ENCODE peak calls at places on chromosomes 1 and 21, in ten cellular contexts. G is NCI-H2081; W is HEK293T; Q is HTR-8/SVneo; D is NCI-H82; C is T-cell; R is neural crest cell; B is effector memory CD4-positive, alpha-beta T cell; P is naive thymus-derived CD8-positive, alpha-beta T cell; U is activated CD8-positive, alpha-beta memory T cell treated with anti-CD3 and anti-CD28 coated beads for 24 hours. N is an unnamed sample.

GRCh38 chr1:63703661-63704060 is 70.2 kb upstream of the ROR1 start:
- DNase-seq in C (no peak), W (no peak), Q (no peak), D (peak; percentile 10), B (no peak), G (peak; percentile 74), R (no peak), P (no peak), U (no peak), N (no peak)

GRCh38 chr1:67970088-67970487 is 80.3 kb downstream of the DIRAS3 start:
- DNase-seq in W (no peak), C (no peak), Q (no peak), D (no peak), B (no peak), U (no peak), R (no peak), P (no peak), G (no peak), N (no peak)

GRCh38 chr1:68013351-68013750 is 37.1 kb downstream of the DIRAS3 start:
- DNase-seq in B (no peak), W (no peak), P (no peak), C (no peak), R (no peak), D (no peak), U (no peak), Q (no peak), G (no peak), N (no peak)

GRCh38 chr1:19164274-19165015 is 45.6 kb downstream of the UBR4 start:
- DNase-seq in R (no peak), G (no peak), W (no peak), P (no peak), U (no peak), Q (no peak), C (no peak), D (no peak), B (no peak), N (no peak)

GRCh38 chr21:37006521-37007291 is at the start of gene RIPPLY3:
- DNase-seq in R (peak; percentile 23), B (no peak), C (no peak), U (peak; percentile 69), G (no peak), Q (no peak), P (peak; percentile 14), W (peak; percentile 41), D (peak; percentile 22), N (peak; percentile 6)

GRCh38 chr1:41268154-41268770 is 26.2 kb upstream of the SCMH1 start:
- DNase-seq in D (peak; percentile 95), P (peak; percentile 65), G (peak; percentile 72), Q (peak; percentile 85), R (peak; percentile 87), W (peak; percentile 88), C (peak; percentile 59), U (peak; percentile 87), B (peak; percentile 55), N (peak; percentile 58)

GRCh38 chr21:26826801-26827200 is 18.4 kb downstream of the ADAMTS1 start:
- DNase-seq in W (no peak), B (no peak), R (no peak), D (no peak), U (no peak), G (no peak), C (no peak), P (no peak), Q (no peak), N (no peak)

GRCh38 chr1:192489046-192489445 is 86.5 kb upstream of the RGS1 start:
- DNase-seq in G (peak; percentile 70), U (no peak), B (no peak), P (no peak), R (no peak), C (no peak), D (peak; percentile 36), Q (no peak), W (no peak), N (no peak)

GRCh38 chr1:93967276-93967675 is 58.0 kb upstream of the GCLM start:
- DNase-seq in R (no peak), G (peak; percentile 0), W (no peak), Q (no peak), D (peak; percentile 59), P (no peak), B (no peak), C (no peak), U (no peak), N (no peak)

GRCh38 chr1:7743346-7743745 is 27.8 kb upstream of the VAMP3 start:
- DNase-seq in W (no peak), Q (no peak), U (no peak), D (no peak), P (no peak), C (no peak), B (no peak), G (no peak), R (no peak), N (no peak)

GRCh38 chr1:86762336-86762735 is 58.0 kb downstream of the SH3GLB1 start:
- DNase-seq in W (no peak), R (no peak), G (no peak), C (no peak), P (no peak), B (no peak), D (no peak), Q (no peak), U (no peak), N (no peak)

GRCh38 chr1:53112271-53112774 is 30.1 kb downstream of the SLC1A7 start:
- DNase-seq in Q (no peak), C (no peak), P (no peak), W (no peak), U (no peak), G (no peak), B (no peak), R (no peak), D (no peak), N (no peak)

GRCh38 chr1:30600258-30600657 is 123.1 kb downstream of the MATN1 start:
- DNase-seq in U (no peak), W (no peak), C (no peak), P (no peak), B (no peak), D (no peak), Q (no peak), R (no peak), G (no peak), N (no peak)

GRCh38 chr1:229874150-229874549 is 192.9 kb upstream of the GALNT2 start:
- DNase-seq in Q (no peak), G (no peak), R (no peak), W (no peak), D (no peak), P (no peak), C (no peak), U (no peak), B (no peak), N (no peak)

GRCh38 chr1:20242890-20243479 is 47.7 kb upstream of the VWA5B1 start:
- DNase-seq in W (no peak), U (no peak), G (no peak), B (no peak), R (no peak), D (no peak), Q (no peak), C (no peak), P (no peak), N (no peak)

GRCh38 chr1:195294911-195295310 is 1313.3 kb downstream of the KCNT2 start:
- DNase-seq in W (no peak), D (no peak), Q (no peak), G (no peak), U (no peak), R (no peak), B (no peak), P (no peak), C (no peak), N (no peak)

GRCh38 chr1:94590203-94591137 is 48.9 kb upstream of the F3 start:
- DNase-seq in P (no peak), D (no peak), B (no peak), C (no peak), R (no peak), Q (no peak), W (no peak), U (no peak), G (no peak), N (no peak)

GRCh38 chr1:29931477-29932175 is 695.3 kb downstream of the PTPRU start:
- DNase-seq in P (no peak), Q (no peak), U (no peak), C (no peak), R (no peak), B (no peak), G (no peak), D (no peak), W (no peak), N (no peak)

GRCh38 chr1:223001653-223002634 is 141.1 kb downstream of the TLR5 start:
- DNase-seq in Q (no peak), U (no peak), B (no peak), R (no peak), C (no peak), G (peak; percentile 57), P (no peak), D (no peak), W (no peak), N (no peak)

GRCh38 chr1:208807446-208808117 is 563.4 kb upstream of the PLXNA2 start:
- DNase-seq in B (no peak), G (no peak), D (no peak), P (no peak), U (no peak), C (no peak), Q (no peak), W (no peak), R (no peak), N (no peak)

N was measured in stimulated activated naive CD4-positive, alpha-beta T cell.